ENCODE peak calls at places on chromosomes 13 and 19, in nine cellular contexts. S is HFFc6; O is dorsolateral prefrontal cortex; T is testis; E is OCI-LY7; Y is nephron progenitor cell; U is PC-3; G is GM12878; C is CD4-positive, alpha-beta T cell. Q is an unnamed sample.

GRCh38 chr19:1360126-1360817 is 23.4 kb upstream of the NDUFS7 start:
- DNase-seq in G (no peak), O (no peak), U (no peak), E (no peak), S (no peak), Y (no peak), C (no peak), T (no peak), Q (no peak)

GRCh38 chr19:57351867-57352266 is 796 bp downstream of the ZNF304 start:
- DNase-seq in Y (no peak), O (no peak), U (no peak), C (no peak), G (no peak), E (no peak), S (peak), T (no peak), Q (no peak)

GRCh38 chr13:74248477-74248876 is 114.3 kb upstream of the KLF12 start:
- DNase-seq in C (no peak), O (no peak), U (no peak), G (no peak), T (no peak), S (no peak), E (no peak), Y (no peak), Q (no peak)

GRCh38 chr19:1847684-1848398 is 442 bp downstream of the REXO1 start:
- DNase-seq in G (no peak), O (no peak), S (peak), Y (peak), T (peak), U (peak), E (peak), C (no peak), Q (no peak)

GRCh38 chr19:48342841-48343540 is 17.6 kb downstream of the EMP3 start:
- DNase-seq in O (no peak), U (peak), S (peak), Y (no peak), C (no peak), E (no peak), T (no peak), G (no peak), Q (no peak)

GRCh38 chr19:1675633-1676350 is 23.4 kb upstream of the TCF3 start:
- DNase-seq in G (no peak), E (no peak), S (no peak), C (no peak), U (no peak), O (no peak), Y (peak), T (peak), Q (no peak)

GRCh38 chr19:16584825-16585801 is 12.9 kb upstream of the SLC35E1 start:
- DNase-seq in Y (no peak), S (no peak), G (no peak), C (no peak), U (no peak), E (peak), T (no peak), O (no peak), Q (no peak)

GRCh38 chr13:22311734-22312404 is 641.0 kb downstream of the FGF9 start:
- DNase-seq in C (no peak), O (peak), S (no peak), E (no peak), Y (peak), G (no peak), U (no peak), T (no peak), Q (no peak)

GRCh38 chr13:33310245-33311038 is 24.9 kb upstream of the STARD13 start:
- DNase-seq in U (peak), S (no peak), C (no peak), O (no peak), Y (no peak), T (no peak), G (no peak), E (no peak), Q (no peak)

GRCh38 chr13:43390101-43390500 is 366.7 kb downstream of the DNAJC15 start:
- DNase-seq in E (no peak), G (no peak), S (no peak), O (no peak), U (no peak), C (no peak), T (no peak), Y (no peak), Q (no peak)

GRCh38 chr13:100399455-100399854 is 189.1 kb downstream of the GGACT start:
- DNase-seq in U (no peak), O (no peak), G (no peak), Y (no peak), C (no peak), T (no peak), S (no peak), E (no peak), Q (no peak)

GRCh38 chr19:3516675-3517207 is 10.6 kb downstream of the FZR1 start:
- DNase-seq in G (peak), C (peak), Y (no peak), T (no peak), U (peak), S (no peak), E (peak), O (no peak), Q (no peak)

GRCh38 chr13:88339271-88339741 is 668.1 kb downstream of the SLITRK5 start:
- DNase-seq in C (no peak), T (peak), O (no peak), S (no peak), G (no peak), U (peak), Y (peak), E (no peak), Q (no peak)

GRCh38 chr13:110265682-110266430 is 41.1 kb downstream of the COL4A1 start:
- DNase-seq in G (no peak), C (no peak), U (no peak), S (no peak), E (no peak), O (no peak), Y (no peak), T (no peak), Q (no peak)

GRCh38 chr19:4911314-4911713 is 2.0 kb downstream of the UHRF1 start:
- DNase-seq in E (peak), T (no peak), G (no peak), C (no peak), U (peak), S (peak), O (no peak), Y (no peak), Q (no peak)

DNA sequence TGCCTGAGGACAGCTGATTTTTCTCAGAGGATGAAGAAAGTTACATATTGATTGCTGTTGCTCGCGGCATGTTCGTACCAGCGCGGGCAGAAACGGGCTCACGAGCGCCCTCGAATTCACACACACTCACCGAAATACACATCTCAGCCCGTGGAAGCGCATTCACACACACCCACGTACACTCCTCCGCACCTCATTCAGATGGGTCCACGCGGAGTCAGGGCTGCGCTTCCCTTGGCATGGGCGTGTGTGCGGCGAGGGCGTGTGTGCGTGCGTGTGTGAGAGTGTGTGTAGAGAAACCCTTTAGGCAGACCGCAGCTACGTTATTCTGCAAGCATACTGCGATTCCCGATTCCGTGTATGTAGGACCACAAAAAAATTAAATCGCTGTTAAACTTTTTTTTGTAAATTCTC is 2.1 kb upstream of the PCDH17 start:
- DNase-seq in S (no peak), G (no peak), C (no peak), O (peak), Y (peak), E (no peak), U (no peak), T (peak), Q (no peak)
- TF ChIP-seq CTCF in S (no peak), G (no peak), C (no peak), O (peak), Y (no peak), E (no peak), U (no peak), T (no peak), Q (no peak)

GRCh38 chr13:72565893-72566292 is 161.5 kb downstream of the MZT1 start:
- DNase-seq in G (no peak), O (no peak), U (peak), Y (peak), E (peak), S (peak), T (no peak), C (no peak), Q (peak)
- TF ChIP-seq CTCF in G (peak), O (peak), U (peak), Y (peak), E (peak), S (peak), T (peak), C (no peak), Q (peak)

DNA sequence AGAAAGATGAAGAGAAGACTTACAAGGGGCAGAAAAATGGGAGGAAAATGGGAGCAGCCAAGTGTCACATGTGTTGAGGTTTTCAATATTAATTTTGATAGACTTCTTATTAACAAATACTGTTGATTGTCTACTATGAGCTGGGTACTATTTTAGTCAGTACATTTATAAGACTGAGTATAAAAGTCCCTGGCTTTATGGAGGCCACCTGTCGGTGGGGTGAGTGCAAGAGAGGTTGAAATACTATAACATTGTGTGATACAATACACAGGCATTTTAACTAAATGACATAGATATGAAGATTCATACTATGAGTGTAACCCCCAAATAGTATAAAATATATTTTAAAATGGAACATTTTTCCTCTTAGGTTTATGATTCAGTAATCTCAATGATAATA is 29.9 kb downstream of the SLC10A2 start:
- DNase-seq in O (no peak), E (no peak), U (peak), S (no peak), C (no peak), T (no peak), G (no peak), Y (no peak), Q (no peak)
- TF ChIP-seq CTCF in O (no peak), E (peak), U (no peak), S (no peak), C (no peak), T (no peak), G (no peak), Y (no peak), Q (no peak)

DNA sequence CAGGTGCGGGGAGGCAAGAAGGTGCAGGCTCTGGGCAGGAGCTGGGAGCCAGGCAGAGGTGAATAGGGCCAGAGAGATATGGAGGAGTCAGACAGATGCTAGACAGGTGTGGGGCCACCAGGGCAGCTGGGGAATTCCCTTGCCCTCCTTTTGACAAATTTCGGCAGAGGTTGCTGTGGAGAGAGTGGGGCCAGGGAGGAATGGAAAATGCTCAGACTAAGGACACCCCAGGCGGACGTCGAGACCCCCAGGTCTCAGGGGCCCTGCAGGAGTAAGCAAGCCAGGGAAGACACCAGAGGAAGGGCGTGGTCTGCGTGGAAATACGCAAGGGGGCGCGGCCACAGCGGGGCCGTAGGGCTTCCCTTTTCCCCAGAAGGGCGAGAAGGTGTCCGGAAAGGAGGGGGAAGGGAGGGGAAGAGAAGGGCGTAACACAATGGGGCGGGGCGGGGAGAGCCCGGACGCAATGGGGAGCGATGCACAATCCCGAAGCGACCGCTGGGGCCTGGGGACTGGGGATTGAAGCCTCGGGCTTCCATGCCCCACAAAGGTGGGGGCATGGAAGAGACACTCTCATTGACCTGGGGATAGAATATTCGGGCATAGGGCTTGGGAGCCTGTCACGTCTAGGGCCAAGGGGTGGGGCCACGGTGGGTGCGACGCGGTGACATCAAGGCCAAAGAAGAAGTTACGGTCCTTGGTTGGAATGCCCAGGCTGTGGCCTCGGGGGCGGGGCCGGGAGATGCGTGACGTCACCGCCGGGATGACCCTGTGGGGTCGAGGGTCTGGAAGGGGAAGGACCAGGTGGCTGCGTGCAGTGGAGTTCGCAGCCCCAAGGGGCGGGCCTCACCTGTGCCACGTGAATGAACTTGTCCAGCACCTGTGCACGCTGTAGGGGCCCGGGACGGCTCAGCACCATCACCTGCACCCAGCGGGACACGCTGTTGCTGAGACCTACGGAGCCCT is 8.2 kb downstream of the RASGRP4 start:
- DNase-seq in G (no peak), Y (peak), E (peak), T (peak), C (peak), U (peak), S (no peak), O (no peak), Q (peak)
- TF ChIP-seq CTCF in G (no peak), Y (no peak), E (no peak), T (no peak), C (no peak), U (no peak), S (no peak), O (no peak), Q (no peak)

GRCh38 chr19:15455996-15456395 is 6.2 kb upstream of the WIZ start:
- DNase-seq in U (no peak), Y (no peak), G (no peak), E (no peak), T (no peak), S (no peak), O (no peak), C (no peak), Q (no peak)

GRCh38 chr19:15457701-15458484 is 6.5 kb downstream of the RASAL3 start:
- DNase-seq in T (no peak), U (no peak), Y (no peak), G (no peak), S (no peak), C (no peak), E (no peak), O (no peak), Q (no peak)

GRCh38 chr19:15454371-15454800 is 4.6 kb upstream of the WIZ start:
- DNase-seq in E (no peak), O (no peak), S (no peak), T (no peak), Y (no peak), C (no peak), G (no peak), U (no peak), Q (no peak)

GRCh38 chr19:15456871-15457700 is 7.3 kb downstream of the RASAL3 start:
- DNase-seq in E (peak), O (no peak), S (no peak), G (no peak), C (no peak), U (peak), Y (peak), T (peak), Q (no peak)

GRCh38 chr19:15456441-15456840 is 6.7 kb upstream of the WIZ start:
- DNase-seq in C (no peak), U (no peak), G (no peak), O (no peak), S (no peak), Y (no peak), E (no peak), T (no peak), Q (no peak)
- TF ChIP-seq CTCF in C (no peak), U (no peak), G (no peak), O (no peak), S (no peak), Y (no peak), E (no peak), T (no peak), Q (no peak)

GRCh38 chr13:112818040-112818697 is 128.3 kb downstream of the ATP11A start:
- DNase-seq in E (no peak), U (no peak), C (no peak), Y (no peak), S (no peak), O (no peak), G (no peak), T (no peak), Q (no peak)
- TF ChIP-seq CTCF in E (no peak), U (no peak), C (no peak), Y (no peak), S (no peak), O (no peak), G (no peak), T (no peak), Q (no peak)

DNA sequence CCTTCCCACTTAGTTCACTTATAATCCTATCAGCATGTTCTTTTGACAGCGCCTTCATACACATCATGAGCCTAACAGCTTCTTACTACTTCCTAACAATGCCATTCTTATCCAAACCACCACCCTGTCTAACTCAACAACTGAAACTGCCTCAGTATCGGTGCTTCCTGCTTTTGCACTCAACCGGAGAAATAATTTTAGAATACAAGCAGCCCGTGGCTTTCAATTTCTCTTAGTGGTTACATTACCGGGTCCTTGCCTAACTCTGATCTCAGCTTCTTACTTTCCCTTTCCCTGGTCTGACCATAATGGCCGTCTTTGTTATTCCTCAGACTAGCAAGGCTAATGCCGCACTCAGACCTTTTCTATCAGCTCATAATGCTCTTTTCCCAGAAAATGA is 17.0 kb downstream of the ZFP82 start:
- DNase-seq in E (no peak), Y (no peak), C (no peak), G (no peak), O (no peak), S (no peak), U (no peak), T (no peak), Q (no peak)
- TF ChIP-seq CTCF in E (no peak), Y (no peak), C (no peak), G (no peak), O (no peak), S (no peak), U (no peak), T (no peak), Q (no peak)

DNA sequence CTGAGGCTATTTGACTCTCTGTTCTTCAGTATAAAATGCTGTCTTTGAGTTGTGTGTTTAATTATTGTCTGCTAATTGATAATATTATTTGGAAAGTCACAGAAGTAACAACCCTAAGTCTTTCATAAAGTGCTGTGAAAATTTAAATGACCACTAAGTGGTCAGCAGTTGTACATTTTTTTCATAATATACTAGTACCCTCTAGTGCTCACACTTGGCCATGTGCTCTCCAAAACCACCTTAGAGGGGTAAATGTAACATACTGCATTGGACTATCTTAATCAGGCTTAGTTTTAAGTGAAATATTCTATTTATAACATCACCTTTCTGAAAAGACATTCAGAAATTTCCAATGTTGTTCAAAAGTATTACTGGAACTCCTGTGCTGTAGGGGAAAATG is 745.3 kb downstream of the GPC5 start:
- DNase-seq in T (no peak), C (no peak), U (no peak), Y (no peak), O (no peak), E (no peak), G (no peak), S (no peak), Q (no peak)
- TF ChIP-seq CTCF in T (no peak), C (no peak), U (no peak), Y (no peak), O (no peak), E (no peak), G (no peak), S (no peak), Q (no peak)